ENCODE peak calls at places on chromosomes 11 and 22, in four cellular contexts. X, S, H and K are unnamed samples. For H3K4me1, the result is how much of the 10 kb centered on the place peaks cover.

GRCh38 chr22:24968066-24968561 is 15.6 kb downstream of the KIAA1671 start:
- DNase-seq in H (no peak), X (peak), S (peak), K (peak)

GRCh38 chr11:34132261-34132965 is 27.0 kb downstream of the NAT10 start:
- DNase-seq in S (no peak), H (no peak), X (no peak), K (no peak)

GRCh38 chr22:21755855-21756284 is 20.3 kb upstream of the YPEL1 start:
- DNase-seq in S (no peak), H (no peak), X (no peak), K (peak)

GRCh38 chr22:22037740-22038139 is 55.2 kb upstream of the TOP3B start:
- DNase-seq in S (no peak), X (no peak), H (no peak), K (no peak)

GRCh38 chr11:44589301-44589700 is 23.8 kb downstream of the CD82 start:
- DNase-seq in S (no peak), H (no peak), X (no peak), K (no peak)

GRCh38 chr11:129281471-129282268 is 89.5 kb upstream of the ARHGAP32 start:
- DNase-seq in X (no peak), H (no peak), S (no peak), K (no peak)

GRCh38 chr11:124538019-124538418 is 5.4 kb downstream of the OR8B12 start:
- DNase-seq in H (no peak), S (no peak), X (no peak), K (no peak)

GRCh38 chr11:8389034-8389996 is 125.6 kb upstream of the LMO1 start:
- DNase-seq in S (no peak), H (peak), X (no peak), K (no peak)

GRCh38 chr11:92552942-92553341 is 328.3 kb downstream of the FAT3 start:
- DNase-seq in X (no peak), H (no peak), S (no peak), K (no peak)

GRCh38 chr11:40619631-40620030 is 839.8 kb downstream of the LRRC4C start:
- DNase-seq in S (no peak), H (no peak), X (no peak), K (no peak)

DNA sequence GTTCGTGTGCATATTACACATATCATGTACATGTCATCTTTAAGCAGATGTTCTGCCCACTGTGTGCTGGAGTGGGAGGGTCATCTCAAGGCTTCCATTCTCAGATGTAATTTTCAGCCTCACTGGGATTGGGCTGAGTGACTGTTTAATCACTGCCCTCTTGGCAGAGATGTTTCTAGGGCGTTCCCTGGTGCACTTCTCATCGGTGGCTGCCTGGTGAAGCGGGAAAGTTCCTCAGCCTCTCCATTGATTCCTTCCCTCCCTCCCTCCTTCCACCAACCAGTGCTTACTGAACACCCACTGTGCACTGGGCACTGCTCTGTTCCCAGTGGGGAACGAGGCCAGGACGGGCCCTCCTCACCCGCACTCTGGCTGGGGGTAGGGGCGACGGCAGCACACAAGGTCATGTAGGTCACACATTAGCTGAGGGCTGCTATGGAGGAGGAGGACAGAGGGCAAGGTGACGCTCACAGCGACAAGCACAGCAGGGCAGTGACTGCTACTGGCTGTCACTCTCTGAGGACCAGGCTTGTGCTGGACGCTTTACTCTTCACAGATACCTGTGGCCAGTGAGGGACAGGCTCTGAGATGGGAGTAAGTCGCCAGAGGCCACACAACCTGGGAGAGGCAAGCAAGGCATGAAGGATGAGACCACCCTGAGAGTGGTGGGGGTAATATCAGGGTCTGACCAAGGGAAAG is 22.9 kb downstream of the GNAZ start:
- DNase-seq in X (no peak), H (no peak), S (no peak), K (no peak)
- H3K4me1 ChIP-seq in X (under half), H (under half), S (under half), K (under half)

GRCh38 chr22:40210814-40211213 is 33.1 kb downstream of the TNRC6B start:
- DNase-seq in H (no peak), S (no peak), X (no peak), K (no peak)
- H3K27ac ChIP-seq in H (peak), S (no peak), X (no peak), K (no peak)

DNA sequence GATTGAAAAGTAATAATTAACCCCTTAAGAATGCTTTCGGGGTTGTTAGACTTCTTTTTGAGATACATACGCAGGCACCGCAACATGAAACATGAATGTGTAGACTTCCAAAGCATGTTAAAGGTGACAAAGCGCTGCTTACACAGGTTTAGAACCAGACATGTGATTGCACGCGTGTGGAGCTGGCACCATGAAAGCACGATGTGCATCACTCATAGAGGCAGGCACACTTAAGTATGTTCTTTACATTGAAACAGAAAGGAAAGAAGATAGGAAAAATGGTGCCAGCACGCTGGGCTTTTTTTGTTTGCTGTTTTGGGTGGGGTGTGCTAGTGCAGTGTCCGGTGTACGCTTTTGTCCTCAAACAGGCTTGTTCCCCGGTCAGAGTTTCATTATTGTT is 83.6 kb upstream of the PPARA start:
- DNase-seq in S (no peak), H (peak), X (no peak), K (no peak)
- H3K4me1 ChIP-seq in S (under half), H (under half), X (under half), K (under half)

DNA sequence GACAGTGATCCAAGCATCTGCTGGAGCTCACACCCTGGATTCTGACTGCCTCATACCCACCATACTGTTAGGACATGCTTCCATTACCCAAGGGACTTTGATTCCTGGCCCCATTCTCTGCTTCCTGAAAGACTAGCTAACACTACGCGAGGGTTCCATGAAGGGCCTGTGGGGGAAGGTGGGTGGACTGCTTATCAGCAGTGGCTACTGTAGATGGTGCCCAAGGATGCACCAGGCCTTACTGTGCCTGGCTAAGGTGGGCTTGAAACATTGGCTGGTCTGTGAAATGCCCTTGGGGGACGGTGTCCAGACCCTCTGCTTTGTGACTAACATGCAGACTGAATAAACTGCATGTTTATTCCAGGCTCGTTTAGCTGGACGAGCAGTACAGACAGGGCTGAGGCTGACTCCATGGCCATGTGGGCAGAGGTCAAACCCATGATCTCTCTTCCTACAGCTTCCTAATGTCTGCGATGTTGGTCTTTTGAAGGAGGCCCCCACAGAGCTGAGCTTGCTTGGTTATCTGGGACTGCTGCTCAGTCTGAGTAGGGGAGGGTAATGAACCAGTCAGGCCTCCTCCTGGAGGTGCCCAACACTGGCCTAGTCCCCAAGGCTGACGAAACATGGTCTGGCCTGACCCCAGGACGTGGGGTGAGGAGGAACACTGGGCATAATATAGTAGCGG is 48.3 kb upstream of the PHOX2A start:
- DNase-seq in X (peak), H (no peak), S (no peak), K (no peak)
- H3K27ac ChIP-seq in X (no peak), H (no peak), S (no peak), K (no peak)

GRCh38 chr11:14725150-14725549 is 81.5 kb downstream of the PDE3B start:
- DNase-seq in H (no peak), X (no peak), S (no peak), K (no peak)

GRCh38 chr11:14722507-14722906 is 78.9 kb downstream of the PDE3B start:
- DNase-seq in S (no peak), X (no peak), H (no peak), K (no peak)

GRCh38 chr11:14727215-14727614 is 83.6 kb downstream of the PDE3B start:
- DNase-seq in X (no peak), S (no peak), H (no peak), K (no peak)
- H3K4me1 ChIP-seq in X (under half), S (under half), H (under half), K (under half)

GRCh38 chr11:130634186-130634585 is 185.7 kb downstream of the ADAMTS15 start:
- DNase-seq in S (no peak), H (no peak), X (no peak), K (no peak)
- H3K27ac ChIP-seq in S (no peak), H (no peak), X (no peak), K (peak)

GRCh38 chr22:43008921-43009320 is 6.0 kb downstream of the PACSIN2 start:
- DNase-seq in S (no peak), H (no peak), X (no peak), K (no peak)

GRCh38 chr22:43007519-43008102 is 7.3 kb downstream of the PACSIN2 start:
- DNase-seq in H (peak), S (no peak), X (peak), K (no peak)

GRCh38 chr22:43006753-43007152 is 8.2 kb downstream of the PACSIN2 start:
- DNase-seq in S (no peak), H (no peak), X (no peak), K (no peak)

GRCh38 chr22:43009444-43009843 is 5.5 kb downstream of the PACSIN2 start:
- DNase-seq in S (no peak), X (no peak), H (no peak), K (no peak)

DNA sequence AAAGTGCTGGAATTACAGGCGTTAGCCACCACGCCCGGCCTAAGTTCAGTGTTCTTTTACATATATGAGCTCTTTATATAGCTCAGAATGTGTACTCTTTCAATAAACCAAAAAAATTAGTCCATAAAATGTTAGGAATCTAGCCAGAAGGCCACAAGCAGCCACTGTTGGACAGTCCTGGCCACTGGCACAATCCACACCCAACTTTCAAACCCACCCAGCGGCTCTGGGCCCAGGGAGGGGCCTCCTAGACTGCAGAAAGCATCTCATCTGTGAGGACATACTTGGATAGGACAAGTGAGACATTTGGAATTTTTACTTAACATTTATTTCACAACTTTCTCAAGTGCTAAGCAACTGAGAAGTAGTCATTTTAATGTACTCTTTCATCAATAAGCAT is 6.4 kb downstream of the PACSIN2 start:
- DNase-seq in S (no peak), H (no peak), X (no peak), K (no peak)
- H3K4me1 ChIP-seq in S (under half), H (half or more), X (under half), K (under half)

GRCh38 chr11:76131585-76131984 is 74.7 kb downstream of the WNT11 start:
- DNase-seq in X (no peak), S (no peak), H (no peak), K (no peak)
- H3K27ac ChIP-seq in X (no peak), S (no peak), H (peak), K (no peak)